ENCODE peak calls at places on chromosomes 5 and 9, in five cellular contexts. M is suprapubic skin, T is K562, P is sigmoid colon, Q is esophagus muscularis mucosa. S is an unnamed sample.

GRCh38 chr5:94705427-94705826 is 87.0 kb downstream of the SLF1 start:
- DNase-seq in T (no peak), Q (no peak), P (no peak), M (no peak), S (no peak)

GRCh38 chr9:113858282-113858681 is 17.8 kb upstream of the ZNF618 start:
- DNase-seq in Q (peak; percentile 74), P (no peak), M (no peak), T (no peak), S (no peak)

GRCh38 chr5:80644900-80645299 is 9.6 kb upstream of the MSH3 start:
- DNase-seq in M (no peak), Q (no peak), P (no peak), T (no peak), S (no peak)

GRCh38 chr9:120477534-120478001 is 102.4 kb downstream of the CDK5RAP2 start:
- DNase-seq in M (peak; percentile 71), P (peak; percentile 68), T (peak; percentile 66), Q (no peak), S (no peak)

GRCh38 chr5:150606476-150606875 is 34.0 kb upstream of the SYNPO start:
- DNase-seq in Q (no peak), P (no peak), T (no peak), M (no peak), S (no peak)

GRCh38 chr5:39815701-39816100 is 390.9 kb upstream of the DAB2 start:
- DNase-seq in M (no peak), T (no peak), Q (no peak), P (no peak), S (no peak)

GRCh38 chr5:136769900-136770684 is 404.7 kb upstream of the TRPC7 start:
- DNase-seq in M (peak; percentile 66), Q (peak; percentile 90), T (peak; percentile 80), P (peak; percentile 75), S (no peak)

GRCh38 chr9:89952401-89952800 is 347.6 kb downstream of the GADD45G start:
- DNase-seq in P (no peak), T (no peak), M (no peak), Q (no peak), S (no peak)

GRCh38 chr5:1512541-1513291 is 11.0 kb downstream of the LPCAT1 start:
- DNase-seq in P (peak; percentile 58), Q (no peak), M (peak; percentile 44), T (no peak), S (peak; percentile 20)

GRCh38 chr9:137522746-137523455 is 27.3 kb downstream of the PNPLA7 start:
- DNase-seq in M (no peak), Q (no peak), T (no peak), P (no peak), S (no peak)

GRCh38 chr9:17578577-17578910 is 322 bp upstream of the SH3GL2 start:
- DNase-seq in T (no peak), Q (peak; percentile 64), M (no peak), P (no peak), S (no peak)

GRCh38 chr9:16524078-16524477 is 346.4 kb downstream of the BNC2 start:
- DNase-seq in M (no peak), T (no peak), Q (no peak), P (no peak), S (no peak)

GRCh38 chr9:19241728-19242127 is 11.2 kb downstream of the DENND4C start:
- DNase-seq in M (no peak), T (no peak), Q (no peak), P (no peak), S (no peak)

GRCh38 chr9:4788703-4789102 is 4.0 kb upstream of the RCL1 start:
- DNase-seq in M (no peak), T (no peak), Q (no peak), P (no peak), S (no peak)

DNA sequence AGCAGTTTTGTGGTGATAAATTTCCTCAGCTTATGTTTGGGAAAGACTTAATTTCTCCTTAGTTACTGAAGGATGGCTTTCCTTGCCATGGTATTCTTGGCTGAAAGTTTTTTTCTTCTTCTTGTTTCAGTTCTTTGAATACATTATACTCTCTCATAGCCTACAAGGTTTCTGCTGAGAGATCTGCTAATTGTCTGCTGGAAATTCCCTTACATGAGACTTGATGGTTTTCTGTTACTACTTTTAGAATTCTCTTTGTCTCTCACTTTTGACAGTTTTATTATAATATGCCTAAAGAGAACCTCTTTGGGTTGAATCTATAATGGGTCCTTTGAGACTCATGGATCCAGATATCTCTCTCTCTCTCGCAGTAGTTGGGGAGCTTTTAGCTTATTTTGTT is 693.6 kb downstream of the PRELID2 start:
- DNase-seq in P (no peak), T (no peak), M (no peak), Q (no peak), S (no peak)
- TF ChIP-seq EP300 in P (no peak), T (no peak), M (no peak), Q (no peak), S (no peak)

GRCh38 chr5:153900703-153901395 is 137.9 kb downstream of the FAM114A2 start:
- DNase-seq in Q (no peak), P (no peak), T (no peak), M (no peak), S (no peak)
- TF ChIP-seq POLR2AphosphoS5 in Q (no peak), P (no peak), T (no peak), M (no peak), S (no peak)

DNA sequence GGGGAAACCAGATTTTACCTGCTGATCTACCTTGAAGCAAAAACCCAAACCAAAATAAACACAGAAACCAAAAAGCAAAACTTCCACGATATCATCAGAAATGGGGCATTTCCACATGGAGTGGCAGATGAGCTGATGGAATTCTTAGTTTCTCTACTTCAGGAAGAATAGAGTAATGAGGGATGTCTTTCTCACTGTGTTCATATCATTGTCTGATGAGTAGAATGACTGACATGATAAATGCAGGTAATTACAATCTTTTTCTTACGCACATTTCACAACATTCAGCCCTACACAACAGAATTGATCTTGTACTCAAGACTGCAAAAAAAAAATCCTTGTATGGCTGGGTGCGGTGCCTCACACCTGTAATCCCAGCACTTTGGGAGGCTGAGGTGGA is 23.2 kb upstream of the ANKH start:
- DNase-seq in Q (no peak), P (no peak), T (no peak), M (no peak), S (no peak)
- TF ChIP-seq EP300 in Q (no peak), P (no peak), T (no peak), M (no peak), S (no peak)

DNA sequence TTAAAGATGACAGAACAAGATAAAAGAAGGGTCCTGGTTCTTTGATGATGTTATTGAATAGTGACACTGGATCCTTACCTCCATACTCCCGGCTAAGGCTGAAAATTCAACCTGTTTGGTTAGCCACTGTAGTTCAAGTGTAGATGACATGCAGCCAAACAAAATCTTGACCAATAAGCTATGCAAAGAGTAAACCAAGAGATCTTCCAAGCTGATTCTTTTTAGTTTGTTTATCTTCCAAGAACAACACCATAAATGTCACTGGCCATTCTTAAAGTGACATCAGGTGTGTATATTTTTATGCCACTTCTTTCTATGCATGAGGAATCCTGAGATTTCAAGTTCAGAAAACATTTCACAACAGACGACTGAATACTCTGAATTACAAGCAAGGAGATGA is 141.5 kb upstream of the FST start:
- DNase-seq in T (no peak), P (no peak), M (no peak), Q (no peak), S (no peak)
- TF ChIP-seq POLR2AphosphoS5 in T (no peak), P (no peak), M (no peak), Q (no peak), S (no peak)

GRCh38 chr5:73365990-73366667 is 82.4 kb downstream of the FOXD1 start:
- DNase-seq in P (no peak), M (no peak), T (no peak), Q (no peak), S (no peak)
- TF ChIP-seq EP300 in P (no peak), M (no peak), T (no peak), Q (no peak), S (no peak)

GRCh38 chr5:172891716-172892421 is 57.8 kb downstream of the ERGIC1 start:
- DNase-seq in P (peak; percentile 91), Q (no peak), T (no peak), M (peak; percentile 83), S (peak; percentile 78)
- TF ChIP-seq POLR2AphosphoS5 in P (peak; percentile 30), Q (peak; percentile 76), T (no peak), M (no peak), S (peak; percentile 79)